ENCODE peak calls at places on chromosomes 3 and 15, in ten cellular contexts. F is fibroblast of lung, T is IMR-90, R is foreskin keratinocyte, W is astrocyte of the spinal cord, U is AG04450, Y is keratinocyte, O is GM20000, A is GM12864, Z is MCF 10A. I is an unnamed sample.

GRCh38 chr15:85592148-85592547 is 202.6 kb downstream of the KLHL25 start:
- DNase-seq in F (peak), T (peak), R (peak), W (peak), U (no peak), Y (no peak), O (no peak), A (no peak), Z (peak), I (no peak)

GRCh38 chr3:52092291-52092660 is 35.9 kb upstream of the DUSP7 start:
- DNase-seq in F (no peak), T (no peak), R (no peak), W (no peak), U (no peak), Y (no peak), O (no peak), A (no peak), Z (no peak), I (peak)

GRCh38 chr15:80174017-80174746 is 21.4 kb downstream of the FAH start:
- DNase-seq in F (peak), T (peak), R (no peak), W (peak), U (no peak), Y (no peak), O (no peak), A (no peak), Z (peak), I (peak)

GRCh38 chr3:143658869-143659268 is 189.4 kb downstream of the SLC9A9 start:
- DNase-seq in F (peak), T (no peak), R (no peak), W (peak), U (no peak), Y (no peak), O (no peak), A (no peak), Z (no peak), I (no peak)

GRCh38 chr15:31214864-31215489 is 111.7 kb upstream of the KLF13 start:
- DNase-seq in F (peak), T (no peak), R (peak), W (no peak), U (no peak), Y (no peak), O (no peak), A (no peak), Z (peak), I (peak)

GRCh38 chr3:150357140-150357539 is 51.0 kb upstream of the TSC22D2 start:
- DNase-seq in F (no peak), T (no peak), R (no peak), W (no peak), U (no peak), Y (no peak), O (no peak), A (no peak), Z (no peak), I (no peak)

GRCh38 chr3:170301404-170301803 is 56.1 kb upstream of the SKIL start:
- DNase-seq in F (peak), T (peak), R (peak), W (peak), U (no peak), Y (no peak), O (no peak), A (no peak), Z (peak), I (no peak)

GRCh38 chr15:40948706-40949473 is 4.4 kb upstream of the CHAC1 start:
- DNase-seq in F (no peak), T (no peak), R (no peak), W (no peak), U (no peak), Y (no peak), O (no peak), A (no peak), Z (no peak), I (peak)

GRCh38 chr3:136008732-136009456 is 43.4 kb downstream of the PPP2R3A start:
- DNase-seq in F (peak), T (peak), R (no peak), W (no peak), U (no peak), Y (no peak), O (no peak), A (no peak), Z (no peak), I (no peak)

GRCh38 chr3:172516318-172517214 is 6.7 kb downstream of the TNFSF10 start:
- DNase-seq in F (peak), T (peak), R (peak), W (peak), U (peak), Y (peak), O (peak), A (no peak), Z (peak), I (no peak)

GRCh38 chr15:31391687-31392671 is 65.3 kb downstream of the KLF13 start:
- DNase-seq in F (peak), T (peak), R (no peak), W (peak), U (peak), Y (no peak), O (peak), A (no peak), Z (peak), I (peak)

GRCh38 chr15:92393994-92394326 is 279 bp downstream of the ST8SIA2 start:
- DNase-seq in F (no peak), T (no peak), R (no peak), W (peak), U (no peak), Y (no peak), O (no peak), A (no peak), Z (no peak), I (no peak)

GRCh38 chr3:20141841-20142240 is 44.2 kb downstream of the SGO1 start:
- DNase-seq in F (peak), T (no peak), R (no peak), W (peak), U (no peak), Y (no peak), O (no peak), A (no peak), Z (no peak), I (no peak)

GRCh38 chr3:174949523-174949922 is 90.4 kb downstream of the NAALADL2 start:
- DNase-seq in F (peak), T (peak), R (no peak), W (peak), U (peak), Y (no peak), O (no peak), A (no peak), Z (peak), I (peak)

GRCh38 chr15:99252326-99252725 is 1.0 kb downstream of the LRRC28 start:
- DNase-seq in F (no peak), T (no peak), R (no peak), W (no peak), U (no peak), Y (no peak), O (no peak), A (no peak), Z (no peak), I (no peak)

GRCh38 chr3:184737641-184738518 is 26.0 kb upstream of the MAGEF1 start:
- DNase-seq in F (peak), T (peak), R (peak), W (peak), U (no peak), Y (peak), O (no peak), A (no peak), Z (peak), I (peak)

GRCh38 chr15:73889725-73890124 is 16.4 kb downstream of the TBC1D21 start:
- DNase-seq in F (no peak), T (no peak), R (no peak), W (no peak), U (no peak), Y (no peak), O (no peak), A (no peak), Z (no peak), I (no peak)

GRCh38 chr3:11820540-11821041 is 26.1 kb downstream of the TAMM41 start:
- DNase-seq in F (peak), T (peak), R (peak), W (peak), U (no peak), Y (no peak), O (peak), A (no peak), Z (peak), I (no peak)

GRCh38 chr3:195903950-195904290 is 4.4 kb downstream of the TNK2 start:
- DNase-seq in F (no peak), T (no peak), R (no peak), W (no peak), U (no peak), Y (no peak), O (no peak), A (no peak), Z (no peak), I (no peak)

GRCh38 chr3:113079532-113079931 is 88.7 kb downstream of the GTPBP8 start:
- DNase-seq in F (no peak), T (peak), R (no peak), W (no peak), U (no peak), Y (no peak), O (peak), A (peak), Z (no peak), I (no peak)

GRCh38 chr3:195714380-195715011 is 6.3 kb upstream of the MUC20 start:
- DNase-seq in F (no peak), T (no peak), R (no peak), W (no peak), U (no peak), Y (no peak), O (no peak), A (no peak), Z (no peak), I (peak)

GRCh38 chr15:63474810-63475316 is 29.5 kb upstream of the USP3 start:
- DNase-seq in F (no peak), T (no peak), R (no peak), W (peak), U (no peak), Y (no peak), O (peak), A (peak), Z (no peak), I (no peak)

GRCh38 chr3:15646924-15647511 is 45.5 kb downstream of the BTD start:
- DNase-seq in F (peak), T (peak), R (peak), W (peak), U (peak), Y (peak), O (no peak), A (no peak), Z (peak), I (peak)

GRCh38 chr3:60323651-60324050 is 927.6 kb downstream of the FHIT start:
- DNase-seq in F (no peak), T (no peak), R (no peak), W (no peak), U (no peak), Y (no peak), O (no peak), A (no peak), Z (no peak), I (no peak)

GRCh38 chr15:55003900-55004879 is 192.6 kb downstream of the RSL24D1 start:
- DNase-seq in F (no peak), T (no peak), R (no peak), W (no peak), U (no peak), Y (no peak), O (no peak), A (no peak), Z (no peak), I (no peak)

GRCh38 chr3:5634411-5634810 is 446.9 kb downstream of the EDEM1 start:
- DNase-seq in F (no peak), T (no peak), R (no peak), W (no peak), U (no peak), Y (no peak), O (no peak), A (no peak), Z (no peak), I (no peak)

GRCh38 chr3:40803311-40803710 is 278.6 kb downstream of the ZNF621 start:
- DNase-seq in F (no peak), T (no peak), R (peak), W (no peak), U (no peak), Y (no peak), O (no peak), A (no peak), Z (no peak), I (no peak)

GRCh38 chr15:60477164-60477563 is 1.8 kb downstream of the ICE2 start:
- DNase-seq in F (no peak), T (no peak), R (no peak), W (no peak), U (no peak), Y (no peak), O (no peak), A (no peak), Z (no peak), I (no peak)

GRCh38 chr3:120349819-120350125 is 618 bp upstream of the LRRC58 start:
- DNase-seq in F (no peak), T (no peak), R (no peak), W (no peak), U (no peak), Y (no peak), O (peak), A (no peak), Z (no peak), I (no peak)

GRCh38 chr3:52014613-52015012 is 18.9 kb upstream of the RPL29 start:
- DNase-seq in F (peak), T (no peak), R (no peak), W (no peak), U (no peak), Y (no peak), O (no peak), A (no peak), Z (no peak), I (no peak)

GRCh38 chr15:39782441-39783138 is at the start of gene FSIP1:
- DNase-seq in F (peak), T (peak), R (peak), W (peak), U (peak), Y (peak), O (peak), A (peak), Z (peak), I (peak)

GRCh38 chr3:100457811-100458210 is 34.6 kb upstream of the TMEM45A start:
- DNase-seq in F (no peak), T (no peak), R (no peak), W (no peak), U (no peak), Y (no peak), O (no peak), A (no peak), Z (no peak), I (no peak)

GRCh38 chr3:112293368-112294321 is at the start of gene SLC9C1:
- DNase-seq in F (peak), T (peak), R (peak), W (peak), U (peak), Y (no peak), O (peak), A (peak), Z (peak), I (peak)

GRCh38 chr15:70609919-70610318 is 153.4 kb downstream of the UACA start:
- DNase-seq in F (no peak), T (no peak), R (no peak), W (no peak), U (no peak), Y (no peak), O (no peak), A (no peak), Z (no peak), I (no peak)

GRCh38 chr3:173410836-173411235 is 13.3 kb downstream of the NLGN1 start:
- DNase-seq in F (no peak), T (no peak), R (no peak), W (no peak), U (no peak), Y (no peak), O (no peak), A (no peak), Z (no peak), I (no peak)

GRCh38 chr3:188360364-188360881 is 206.5 kb downstream of the LPP start:
- DNase-seq in F (no peak), T (no peak), R (no peak), W (no peak), U (no peak), Y (no peak), O (no peak), A (no peak), Z (no peak), I (no peak)

GRCh38 chr3:133540896-133541674 is 32.4 kb upstream of the CDV3 start:
- DNase-seq in F (peak), T (peak), R (peak), W (peak), U (no peak), Y (peak), O (peak), A (no peak), Z (peak), I (peak)

GRCh38 chr3:185847506-185847905 is 22.7 kb upstream of the IGF2BP2 start:
- DNase-seq in F (no peak), T (no peak), R (no peak), W (no peak), U (no peak), Y (no peak), O (no peak), A (no peak), Z (no peak), I (no peak)

GRCh38 chr15:33148129-33148850 is 46.2 kb downstream of the FMN1 start:
- DNase-seq in F (no peak), T (no peak), R (no peak), W (no peak), U (no peak), Y (no peak), O (no peak), A (no peak), Z (no peak), I (peak)

DNA sequence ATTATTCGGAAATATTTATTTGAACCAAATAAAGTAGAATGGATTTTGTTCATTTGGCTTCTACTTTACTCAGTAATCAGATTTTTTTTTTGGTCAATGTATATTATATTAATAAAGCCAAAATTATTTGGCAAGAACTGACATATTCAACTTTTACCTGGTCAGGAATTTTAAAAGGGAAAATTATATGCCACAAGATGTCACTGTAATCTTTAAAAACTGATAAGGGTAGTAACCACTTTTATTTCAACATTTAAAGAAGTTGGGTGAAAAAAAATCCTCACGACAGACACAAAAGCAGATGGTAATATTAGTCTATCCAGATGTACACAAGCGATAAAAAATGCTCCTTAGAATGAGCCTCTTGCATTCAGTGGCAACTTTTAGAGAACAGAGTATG is 101.9 kb downstream of the SERPINI1 start:
- DNase-seq in F (peak), T (no peak), R (no peak), W (peak), U (no peak), Y (no peak), O (no peak), A (no peak), Z (peak), I (peak)
- TF ChIP-seq CTCF in F (peak), T (peak), R (peak), W (no peak), U (peak), Y (no peak), O (no peak), A (no peak), Z (peak), I (no peak)

GRCh38 chr15:88337993-88338392 is 81.5 kb upstream of the NTRK3 start:
- DNase-seq in F (no peak), T (no peak), R (no peak), W (no peak), U (no peak), Y (no peak), O (no peak), A (no peak), Z (no peak), I (no peak)
- TF ChIP-seq CTCF in F (no peak), T (no peak), R (no peak), W (no peak), U (no peak), Y (no peak), O (no peak), A (no peak), Z (no peak), I (peak)

DNA sequence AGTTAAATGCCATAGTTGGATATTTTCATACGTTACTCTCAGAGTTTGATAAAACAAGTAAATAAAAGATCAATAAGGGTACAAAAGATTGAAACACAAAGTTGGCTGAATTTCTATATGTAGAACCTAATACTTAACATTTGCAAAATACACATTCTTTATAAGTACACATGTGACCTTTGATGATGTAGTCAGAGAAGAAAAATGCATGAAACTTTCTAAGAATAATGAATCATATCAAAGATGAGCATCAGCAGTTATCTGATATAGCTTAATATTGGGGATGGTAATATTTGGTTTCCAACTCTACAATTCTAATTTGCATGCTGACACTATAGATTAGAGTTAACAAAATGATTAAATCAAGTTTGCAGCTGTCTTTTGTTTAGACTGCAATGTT is 188.0 kb upstream of the TGFBR2 start:
- DNase-seq in F (no peak), T (peak), R (peak), W (no peak), U (no peak), Y (no peak), O (no peak), A (no peak), Z (no peak), I (peak)
- TF ChIP-seq CTCF in F (no peak), T (no peak), R (no peak), W (no peak), U (no peak), Y (no peak), O (no peak), A (no peak), Z (no peak), I (no peak)

GRCh38 chr15:46266691-46267090 is 631.9 kb downstream of the SQOR start:
- DNase-seq in F (no peak), T (no peak), R (no peak), W (no peak), U (no peak), Y (no peak), O (no peak), A (no peak), Z (no peak), I (no peak)

GRCh38 chr15:46265664-46266063 is 630.8 kb downstream of the SQOR start:
- DNase-seq in F (no peak), T (no peak), R (no peak), W (no peak), U (no peak), Y (no peak), O (no peak), A (no peak), Z (no peak), I (no peak)

GRCh38 chr15:46260937-46261336 is 626.1 kb downstream of the SQOR start:
- DNase-seq in F (no peak), T (no peak), R (no peak), W (no peak), U (no peak), Y (no peak), O (no peak), A (no peak), Z (no peak), I (no peak)
- TF ChIP-seq CTCF in F (no peak), T (no peak), R (no peak), W (no peak), U (peak), Y (no peak), O (no peak), A (no peak), Z (no peak), I (no peak)